ENCODE peak calls at places on chromosomes 12 and 14, in seven cellular contexts. R is AG10803; C is T-helper 2 cell; D is HTR-8/SVneo; M is NCI-H1105; T is myocyte; G is CD4-positive, alpha-beta T cell. N is an unnamed sample.

GRCh38 chr12:5973461-5974115 is 28.5 kb upstream of the ANO2 start:
- DNase-seq in R (no peak), C (no peak), D (no peak), M (no peak), T (no peak), G (no peak), N (no peak)

GRCh38 chr14:100538566-100539318 is 48.5 kb downstream of the BEGAIN start:
- DNase-seq in R (no peak), C (no peak), D (no peak), M (no peak), T (no peak), G (no peak), N (no peak)

GRCh38 chr14:67987596-67987995 is 168.0 kb downstream of the RAD51B start:
- DNase-seq in R (peak; percentile 87), C (no peak), D (peak; percentile 63), M (no peak), T (peak; percentile 85), G (no peak), N (no peak)

GRCh38 chr12:42288544-42288943 is 37.4 kb downstream of the ZCRB1 start:
- DNase-seq in R (no peak), C (no peak), D (no peak), M (no peak), T (no peak), G (no peak), N (no peak)

GRCh38 chr12:121858662-121859572 is at the start of gene HPD:
- DNase-seq in R (peak; percentile 82), C (no peak), D (peak; percentile 88), M (no peak), T (peak; percentile 87), G (no peak), N (no peak)

GRCh38 chr12:132397152-132397933 is 68.0 kb upstream of the GALNT9 start:
- DNase-seq in R (no peak), C (no peak), D (no peak), M (no peak), T (no peak), G (no peak), N (peak; percentile 3)

GRCh38 chr12:51334774-51335173 is 10.8 kb upstream of the BIN2 start:
- DNase-seq in R (peak; percentile 33), C (no peak), D (no peak), M (no peak), T (no peak), G (no peak), N (no peak)

GRCh38 chr12:123089631-123090353 is 61.1 kb downstream of the PITPNM2 start:
- DNase-seq in R (peak; percentile 96), C (no peak), D (peak; percentile 84), M (no peak), T (peak; percentile 89), G (no peak), N (no peak)

GRCh38 chr12:9118161-9118560 is 2.4 kb upstream of the A2M start:
- DNase-seq in R (peak; percentile 4), C (no peak), D (no peak), M (no peak), T (peak; percentile 32), G (no peak), N (no peak)

GRCh38 chr12:95248095-95248494 is 30.5 kb downstream of the VEZT start:
- DNase-seq in R (no peak), C (no peak), D (no peak), M (no peak), T (no peak), G (no peak), N (no peak)

GRCh38 chr12:78880078-78880477 is 15.5 kb downstream of the SYT1 start:
- DNase-seq in R (peak; percentile 4), C (no peak), D (no peak), M (no peak), T (no peak), G (no peak), N (no peak)

GRCh38 chr12:98870521-98870920 is 225.4 kb downstream of the APAF1 start:
- DNase-seq in R (no peak), C (no peak), D (no peak), M (peak; percentile 21), T (no peak), G (no peak), N (peak; percentile 30)

GRCh38 chr12:18706798-18707197 is 31.0 kb downstream of the PLCZ1 start:
- DNase-seq in R (no peak), C (no peak), D (no peak), M (no peak), T (no peak), G (no peak), N (no peak)

GRCh38 chr12:31488737-31489338 is 102.1 kb downstream of the DENND5B start:
- DNase-seq in R (no peak), C (no peak), D (no peak), M (no peak), T (no peak), G (no peak), N (no peak)

GRCh38 chr12:42507589-42507988 is 82.0 kb downstream of the PRICKLE1 start:
- DNase-seq in R (no peak), C (no peak), D (no peak), M (no peak), T (no peak), G (no peak), N (no peak)

GRCh38 chr12:53211476-53212381 is 4.7 kb upstream of the ITGB7 start:
- DNase-seq in R (no peak), C (no peak), D (no peak), M (no peak), T (no peak), G (no peak), N (no peak)

GRCh38 chr12:4273651-4274395 is at the start of gene CCND2:
- DNase-seq in R (peak; percentile 28), C (peak; percentile 67), D (peak; percentile 62), M (peak; percentile 55), T (peak; percentile 87), G (peak; percentile 58), N (no peak)

GRCh38 chr14:52003324-52003723 is 14.0 kb downstream of the RTRAF start:
- DNase-seq in R (no peak), C (no peak), D (no peak), M (no peak), T (no peak), G (no peak), N (no peak)

GRCh38 chr12:26113194-26113654 is 11.6 kb downstream of the BHLHE41 start:
- DNase-seq in R (no peak), C (no peak), D (no peak), M (peak; percentile 54), T (peak; percentile 63), G (no peak), N (no peak)

GRCh38 chr12:9792961-9793617 is 32.4 kb upstream of the CD69 start:
- DNase-seq in R (peak; percentile 40), C (no peak), D (no peak), M (no peak), T (no peak), G (no peak), N (no peak)

GRCh38 chr14:49017451-49017850 is 568.7 kb downstream of the RPS29 start:
- DNase-seq in R (no peak), C (no peak), D (no peak), M (no peak), T (no peak), G (no peak), N (no peak)

GRCh38 chr12:114740448-114740847 is 56.5 kb upstream of the TBX3 start:
- DNase-seq in R (no peak), C (no peak), D (no peak), M (no peak), T (no peak), G (no peak), N (no peak)

GRCh38 chr14:60311417-60311816 is 62.4 kb downstream of the PPM1A start:
- DNase-seq in R (peak; percentile 40), C (no peak), D (no peak), M (no peak), T (peak; percentile 24), G (no peak), N (no peak)

GRCh38 chr12:23004473-23005020 is 379.6 kb downstream of the ETNK1 start:
- DNase-seq in R (no peak), C (no peak), D (no peak), M (no peak), T (no peak), G (no peak), N (no peak)

GRCh38 chr12:45191239-45191638 is 24.7 kb upstream of the ANO6 start:
- DNase-seq in R (peak; percentile 65), C (no peak), D (no peak), M (no peak), T (peak; percentile 22), G (no peak), N (no peak)

N was measured in NCI-H1092.